ENCODE peak calls at places on chromosome 20, in five cellular contexts. One of them, this sample, is unnamed.

GRCh38 chr20:61443541-61444126 is 191.6 kb downstream of the CDH4 start:
- DNase-seq in GM19239: no peak
- DNase-seq in GF-D8: no peak
- DNase-seq in suprapubic skin: no peak
- DNase-seq in cardiac muscle cell: no peak
- DNase-seq in this sample: no peak

GRCh38 chr20:3966571-3966970 is 48.8 kb downstream of the RNF24 start:
- DNase-seq in GM19239: no peak
- DNase-seq in GF-D8: no peak
- DNase-seq in suprapubic skin: no peak
- DNase-seq in cardiac muscle cell: no peak
- DNase-seq in this sample: no peak

GRCh38 chr20:9021699-9022098 is 47.2 kb upstream of the PLCB4 start:
- DNase-seq in GM19239: no peak
- DNase-seq in GF-D8: no peak
- DNase-seq in suprapubic skin: no peak
- DNase-seq in cardiac muscle cell: no peak
- DNase-seq in this sample: no peak

GRCh38 chr20:58212636-58213035 is 15.8 kb downstream of the ANKRD60 start:
- DNase-seq in GM19239: no peak
- DNase-seq in GF-D8: no peak
- DNase-seq in suprapubic skin: no peak
- DNase-seq in cardiac muscle cell: no peak
- DNase-seq in this sample: peak

GRCh38 chr20:25295386-25296093 is 47.7 kb downstream of the PYGB start:
- DNase-seq in GM19239: no peak
- DNase-seq in GF-D8: no peak
- DNase-seq in suprapubic skin: no peak
- DNase-seq in cardiac muscle cell: peak
- DNase-seq in this sample: peak

GRCh38 chr20:38337561-38338140 is 8.6 kb upstream of the LBP start:
- DNase-seq in GM19239: no peak
- DNase-seq in GF-D8: no peak
- DNase-seq in suprapubic skin: no peak
- DNase-seq in cardiac muscle cell: peak
- DNase-seq in this sample: peak

GRCh38 chr20:43458422-43458924 is 777 bp downstream of the SRSF6 start:
- DNase-seq in GM19239: no peak
- DNase-seq in GF-D8: no peak
- DNase-seq in suprapubic skin: no peak
- DNase-seq in cardiac muscle cell: no peak
- DNase-seq in this sample: no peak

GRCh38 chr20:63553933-63554290 is at the start of gene FNDC11:
- DNase-seq in GM19239: no peak
- DNase-seq in GF-D8: no peak
- DNase-seq in suprapubic skin: no peak
- DNase-seq in cardiac muscle cell: peak
- DNase-seq in this sample: peak

GRCh38 chr20:1934578-1935573 is 39.7 kb downstream of the SIRPA start:
- DNase-seq in GM19239: no peak
- DNase-seq in GF-D8: no peak
- DNase-seq in suprapubic skin: peak
- DNase-seq in cardiac muscle cell: peak
- DNase-seq in this sample: peak

GRCh38 chr20:329851-330232 is 4.5 kb downstream of the SOX12 start:
- DNase-seq in GM19239: no peak
- DNase-seq in GF-D8: no peak
- DNase-seq in suprapubic skin: no peak
- DNase-seq in cardiac muscle cell: no peak
- DNase-seq in this sample: no peak

This sample was measured in BE2C.